ENCODE peak calls at places on chromosomes 7 and 10, in seven cellular contexts. Q is fibroblast of mammary gland, C is midbrain, S is MV-4-11, V is GM20000, U is T follicular helper cell, A is memory B cell. E is an unnamed sample.

GRCh38 chr7:21243265-21243664 is 184.6 kb upstream of the SP4 start:
- DNase-seq in V (no peak), U (no peak), S (no peak), A (no peak), C (no peak), Q (no peak), E (no peak)

GRCh38 chr7:117279931-117280525 is 42.8 kb downstream of the WNT2 start:
- DNase-seq in V (no peak), C (no peak), S (no peak), A (no peak), U (no peak), Q (no peak), E (no peak)

GRCh38 chr10:48232717-48233447 is 41.6 kb downstream of the FRMPD2 start:
- DNase-seq in C (no peak), A (no peak), V (no peak), Q (no peak), U (no peak), S (no peak), E (no peak)

GRCh38 chr10:30645340-30645827 is 15.8 kb upstream of the LYZL2 start:
- DNase-seq in A (no peak), U (no peak), S (no peak), C (no peak), Q (peak), V (no peak), E (no peak)

GRCh38 chr7:111126987-111127386 is 36.1 kb downstream of the LRRN3 start:
- DNase-seq in Q (peak), C (no peak), U (no peak), V (no peak), A (no peak), S (no peak), E (no peak)

GRCh38 chr7:85184599-85185354 is 2.1 kb downstream of the SEMA3D start:
- DNase-seq in C (no peak), U (no peak), V (no peak), A (no peak), S (no peak), Q (peak), E (no peak)

GRCh38 chr10:12869427-12869826 is 132.1 kb downstream of the CCDC3 start:
- DNase-seq in Q (peak), C (no peak), S (no peak), U (no peak), A (no peak), V (no peak), E (no peak)

GRCh38 chr7:47361746-47362215 is 220.1 kb downstream of the TNS3 start:
- DNase-seq in S (no peak), V (no peak), Q (peak), A (no peak), C (no peak), U (no peak), E (peak)

GRCh38 chr7:30682131-30683083 is at the start of gene CRHR2:
- DNase-seq in V (peak), A (no peak), S (no peak), C (no peak), U (no peak), Q (no peak), E (no peak)

GRCh38 chr7:105521027-105521730 is 892 bp downstream of the PUS7 start:
- DNase-seq in S (peak), C (peak), Q (peak), V (peak), U (no peak), A (peak), E (peak)

GRCh38 chr7:7136423-7136822 is 45.9 kb upstream of the C1GALT1 start:
- DNase-seq in A (no peak), C (no peak), S (no peak), V (no peak), U (no peak), Q (peak), E (no peak)

GRCh38 chr7:34320926-34321609 is 336.9 kb upstream of the NPSR1 start:
- DNase-seq in A (peak), U (peak), S (peak), Q (peak), V (peak), C (peak), E (peak)

GRCh38 chr7:146116452-146117219 is at the start of gene CNTNAP2:
- DNase-seq in A (no peak), S (peak), V (no peak), C (peak), Q (peak), U (no peak), E (no peak)

GRCh38 chr10:48243487-48243886 is 31.0 kb downstream of the FRMPD2 start:
- DNase-seq in C (no peak), Q (no peak), S (no peak), U (no peak), V (no peak), A (no peak), E (no peak)

GRCh38 chr7:81031996-81032395 is 113.1 kb upstream of the SEMA3C start:
- DNase-seq in C (no peak), V (no peak), A (no peak), Q (no peak), U (no peak), S (no peak), E (no peak)

GRCh38 chr10:6838118-6838517 is 258.0 kb upstream of the PRKCQ start:
- DNase-seq in S (peak), V (no peak), Q (peak), C (no peak), U (no peak), A (no peak), E (no peak)

GRCh38 chr10:57846307-57847065 is 421.2 kb downstream of the IPMK start:
- DNase-seq in U (no peak), C (no peak), V (no peak), Q (no peak), A (no peak), S (no peak), E (no peak)

GRCh38 chr10:110845756-110846620 is 25.7 kb upstream of the PDCD4 start:
- DNase-seq in C (no peak), A (no peak), S (no peak), U (no peak), Q (no peak), V (no peak), E (no peak)

GRCh38 chr10:78919111-78919966 is 149.4 kb upstream of the ZMIZ1 start:
- DNase-seq in A (no peak), U (no peak), S (no peak), C (no peak), Q (no peak), V (no peak), E (no peak)

GRCh38 chr10:127398140-127398966 is 150.8 kb upstream of the NPS start:
- DNase-seq in Q (peak), C (no peak), S (no peak), U (no peak), V (no peak), A (no peak), E (no peak)

GRCh38 chr7:2225336-2225735 is 7.4 kb downstream of the MAD1L1 start:
- DNase-seq in A (no peak), U (no peak), Q (no peak), C (no peak), V (no peak), S (no peak), E (no peak)

GRCh38 chr10:111316607-111317006 is 239.8 kb downstream of the ADRA2A start:
- DNase-seq in A (no peak), Q (no peak), V (no peak), S (no peak), U (no peak), C (no peak), E (no peak)

GRCh38 chr7:45451636-45452035 is 122.5 kb upstream of the ADCY1 start:
- DNase-seq in A (no peak), V (no peak), C (no peak), S (peak), U (no peak), Q (peak), E (no peak)

GRCh38 chr10:132462463-132463332 is 65.7 kb downstream of the PWWP2B start:
- DNase-seq in S (no peak), C (no peak), Q (no peak), U (no peak), V (no peak), A (no peak), E (no peak)

GRCh38 chr7:106289848-106290247 is 5.1 kb upstream of the NAMPT start:
- DNase-seq in U (no peak), S (no peak), C (no peak), Q (no peak), V (no peak), A (no peak), E (no peak)

GRCh38 chr7:151243411-151244155 is 4.9 kb downstream of the SMARCD3 start:
- DNase-seq in S (peak), U (peak), A (no peak), C (no peak), V (peak), Q (no peak), E (no peak)

GRCh38 chr10:92542458-92542857 is 31.4 kb downstream of the IDE start:
- DNase-seq in U (no peak), A (no peak), Q (no peak), S (no peak), C (no peak), V (no peak), E (no peak)

GRCh38 chr10:72314263-72314662 is 40.5 kb downstream of the DNAJB12 start:
- DNase-seq in C (no peak), U (no peak), S (no peak), Q (no peak), V (no peak), A (no peak), E (no peak)

GRCh38 chr7:142455392-142455791 is 197.5 kb upstream of the PRSS58 start:
- DNase-seq in V (no peak), U (no peak), S (no peak), C (no peak), Q (peak), A (no peak), E (no peak)

GRCh38 chr7:101882595-101883564 is 65.5 kb downstream of the CUX1 start:
- DNase-seq in S (peak), U (no peak), A (no peak), C (no peak), V (no peak), Q (peak), E (peak)

GRCh38 chr7:81606078-81606863 is 163.6 kb downstream of the HGF start:
- DNase-seq in C (no peak), Q (no peak), V (no peak), U (no peak), S (no peak), A (no peak), E (no peak)

GRCh38 chr10:124534231-124534798 is 72.7 kb downstream of the LHPP start:
- DNase-seq in V (peak), C (peak), S (peak), A (no peak), U (no peak), Q (peak), E (no peak)

GRCh38 chr7:17144313-17144712 is 154.1 kb upstream of the AHR start:
- DNase-seq in U (peak), Q (peak), V (no peak), C (no peak), A (no peak), S (peak), E (peak)

GRCh38 chr10:101987136-101987535 is 68.8 kb downstream of the ARMH3 start:
- DNase-seq in S (no peak), Q (no peak), A (no peak), V (no peak), U (no peak), C (no peak), E (no peak)

GRCh38 chr7:76314042-76314721 is 11.7 kb downstream of the HSPB1 start:
- DNase-seq in Q (peak), V (peak), U (peak), C (peak), A (peak), S (peak), E (peak)

GRCh38 chr7:4042402-4042801 is 639.7 kb upstream of the FOXK1 start:
- DNase-seq in S (no peak), U (no peak), Q (no peak), C (no peak), V (no peak), A (no peak), E (no peak)

GRCh38 chr10:35456175-35456574 is 119.9 kb downstream of the CCNY start:
- DNase-seq in A (no peak), S (no peak), Q (no peak), V (no peak), C (peak), U (no peak), E (no peak)

GRCh38 chr7:143289421-143289820 is 1.3 kb downstream of the CASP2 start:
- DNase-seq in U (no peak), Q (peak), C (no peak), V (no peak), A (no peak), S (peak), E (no peak)

GRCh38 chr7:102079140-102080002 is 207.3 kb upstream of the SH2B2 start:
- DNase-seq in S (peak), C (no peak), U (no peak), A (no peak), V (no peak), Q (no peak), E (no peak)

GRCh38 chr10:62696798-62697197 is 107.7 kb upstream of the ADO start:
- DNase-seq in S (no peak), V (no peak), Q (no peak), C (no peak), A (no peak), U (no peak), E (no peak)